ENCODE peak calls at places on chromosome 20, in four cellular contexts. O is WTC11, P is K562, J is GM12878. H is an unnamed sample.

GRCh38 chr20:18926972-18927371 is 113.4 kb downstream of the SCP2D1 start:
- DNase-seq in O (no peak), P (no peak), J (no peak), H (no peak)

GRCh38 chr20:12627485-12627884 is 381.3 kb upstream of the SPTLC3 start:
- DNase-seq in O (no peak), P (no peak), J (no peak), H (no peak)

GRCh38 chr20:61127311-61128044 is 124.6 kb upstream of the CDH4 start:
- DNase-seq in O (no peak), P (no peak), J (no peak), H (no peak)

GRCh38 chr20:19621072-19621471 is 137.0 kb upstream of the RIN2 start:
- DNase-seq in O (no peak), P (no peak), J (no peak), H (no peak)

GRCh38 chr20:63414720-63415417 is 53.7 kb upstream of the CHRNA4 start:
- DNase-seq in O (no peak), P (no peak), J (no peak), H (no peak)

GRCh38 chr20:54292186-54292585 is 84.3 kb downstream of the PFDN4 start:
- DNase-seq in O (no peak), P (no peak), J (no peak), H (no peak)

GRCh38 chr20:13800728-13801134 is 15.9 kb downstream of the NDUFAF5 start:
- DNase-seq in O (no peak), P (no peak), J (no peak), H (peak)

GRCh38 chr20:5315807-5316187 is 957 bp downstream of the PROKR2 start:
- DNase-seq in O (peak), P (no peak), J (no peak), H (no peak)

GRCh38 chr20:3543901-3544507 is 73.2 kb downstream of the ATRN start:
- DNase-seq in O (no peak), P (no peak), J (no peak), H (peak)

GRCh38 chr20:43463133-43463863 is 5.6 kb downstream of the SRSF6 start:
- DNase-seq in O (no peak), P (no peak), J (no peak), H (no peak)

GRCh38 chr20:60138263-60139127 is 180.3 kb downstream of the CDH26 start:
- DNase-seq in O (no peak), P (peak), J (no peak), H (no peak)

GRCh38 chr20:18197382-18198070 is 59.9 kb downstream of the KAT14 start:
- DNase-seq in O (no peak), P (no peak), J (no peak), H (no peak)

GRCh38 chr20:371755-372542 is 8.6 kb upstream of the TRIB3 start:
- DNase-seq in O (no peak), P (peak), J (no peak), H (peak)

GRCh38 chr20:23327617-23328333 is 22.8 kb upstream of the NXT1 start:
- DNase-seq in O (no peak), P (no peak), J (no peak), H (no peak)

GRCh38 chr20:32859961-32860360 is 1.2 kb downstream of the EFCAB8 start:
- DNase-seq in O (no peak), P (no peak), J (no peak), H (no peak)

GRCh38 chr20:5626603-5627002 is 123.6 kb upstream of the SHLD1 start:
- DNase-seq in O (no peak), P (no peak), J (no peak), H (no peak)

GRCh38 chr20:38810926-38811325 is 5.4 kb downstream of the PPP1R16B start:
- DNase-seq in O (no peak), P (no peak), J (no peak), H (no peak)

GRCh38 chr20:62063601-62063980 is 2.1 kb downstream of the TAF4 start:
- DNase-seq in O (no peak), P (no peak), J (no peak), H (no peak)

GRCh38 chr20:60056345-60057122 is 98.3 kb downstream of the CDH26 start:
- DNase-seq in O (no peak), P (no peak), J (no peak), H (no peak)

GRCh38 chr20:7841291-7841966 is 98.8 kb downstream of the HAO1 start:
- DNase-seq in O (no peak), P (no peak), J (no peak), H (no peak)

GRCh38 chr20:45406260-45407066 is 1.6 kb upstream of the DBNDD2 start:
- DNase-seq in O (peak), P (peak), J (no peak), H (no peak)

GRCh38 chr20:13684566-13685222 is 46.0 kb upstream of the TASP1 start:
- DNase-seq in O (no peak), P (no peak), J (peak), H (no peak)

GRCh38 chr20:2800590-2801458 is at the start of gene CPXM1:
- DNase-seq in O (peak), P (peak), J (no peak), H (peak)

GRCh38 chr20:37347891-37348642 is 2.1 kb downstream of the SRC start:
- DNase-seq in O (no peak), P (peak), J (no peak), H (no peak)

GRCh38 chr20:54556406-54556805 is 81.0 kb downstream of the DOK5 start:
- DNase-seq in O (no peak), P (no peak), J (no peak), H (no peak)

GRCh38 chr20:41185013-41185757 is 47.8 kb downstream of the PLCG1 start:
- DNase-seq in O (no peak), P (no peak), J (no peak), H (no peak)

GRCh38 chr20:57323034-57323433 is 6.6 kb upstream of the SPO11 start:
- DNase-seq in O (peak), P (no peak), J (no peak), H (no peak)

GRCh38 chr20:3704085-3704484 is 8.3 kb downstream of the SIGLEC1 start:
- DNase-seq in O (no peak), P (no peak), J (no peak), H (no peak)

GRCh38 chr20:9172908-9173307 is 104.0 kb downstream of the PLCB4 start:
- DNase-seq in O (no peak), P (no peak), J (no peak), H (no peak)

GRCh38 chr20:41437836-41438235 is 71.2 kb upstream of the EMILIN3 start:
- DNase-seq in O (no peak), P (no peak), J (no peak), H (no peak)

GRCh38 chr20:57632286-57632685 is 12.1 kb upstream of the ZBP1 start:
- DNase-seq in O (no peak), P (no peak), J (no peak), H (no peak)

GRCh38 chr20:43507150-43508080 is at the start of gene L3MBTL1:
- DNase-seq in O (peak), P (peak), J (no peak), H (peak)

GRCh38 chr20:58753929-58754551 is 61.4 kb downstream of the NPEPL1 start:
- DNase-seq in O (no peak), P (no peak), J (no peak), H (no peak)

GRCh38 chr20:44579313-44580090 is 2.9 kb upstream of the PKIG start:
- DNase-seq in O (no peak), P (no peak), J (no peak), H (no peak)

GRCh38 chr20:19741914-19742313 is 16.1 kb upstream of the RIN2 start:
- DNase-seq in O (no peak), P (no peak), J (no peak), H (no peak)

GRCh38 chr20:3663031-3663701 is at the start of gene GFRA4:
- DNase-seq in O (peak), P (peak), J (no peak), H (no peak)

GRCh38 chr20:61253640-61254511 is 1.8 kb downstream of the CDH4 start:
- DNase-seq in O (peak), P (no peak), J (no peak), H (no peak)

GRCh38 chr20:54139188-54139587 is 34.6 kb downstream of the CYP24A1 start:
- DNase-seq in O (no peak), P (no peak), J (no peak), H (no peak)

DNA sequence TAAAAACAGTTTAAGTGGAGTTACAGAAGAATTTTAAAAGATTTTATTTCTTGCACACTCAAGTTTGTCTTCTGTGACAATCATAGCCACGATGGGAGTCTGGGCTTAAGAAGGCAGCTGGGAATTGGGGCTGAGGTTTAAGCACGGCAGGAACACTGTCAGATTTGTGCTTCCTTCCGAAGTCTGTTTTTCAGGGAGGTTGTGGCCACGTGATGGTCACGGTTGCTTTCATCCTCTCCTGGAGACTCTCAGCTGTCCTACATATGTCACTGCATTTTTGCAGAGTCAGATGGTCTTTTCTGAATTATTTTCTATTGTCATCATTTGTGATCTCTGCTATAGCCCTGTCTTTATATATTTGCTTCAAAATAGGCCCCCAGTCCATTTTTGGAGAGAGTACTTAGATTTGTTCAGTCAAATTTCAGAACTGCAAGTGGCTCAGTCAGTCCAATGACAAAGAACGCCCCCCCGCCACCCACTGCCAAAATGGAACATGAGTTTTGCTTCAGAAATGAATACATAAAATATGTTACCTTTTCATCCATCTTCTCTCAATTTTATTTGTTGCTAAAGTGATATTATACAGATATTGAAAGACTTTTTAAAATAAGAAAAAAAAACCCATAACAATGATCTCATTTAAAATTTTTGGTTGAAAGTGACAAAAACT is 111.8 kb upstream of the ZFP64 start:
- DNase-seq in O (no peak), P (no peak), J (no peak), H (no peak)
- TF ChIP-seq CBFB in O (no peak), P (no peak), J (no peak), H (no peak)

GRCh38 chr20:35129647-35130069 is 17.5 kb downstream of the EDEM2 start:
- DNase-seq in O (no peak), P (no peak), J (no peak), H (peak)
- TF ChIP-seq CBFB in O (no peak), P (no peak), J (no peak), H (no peak)

GRCh38 chr20:11354841-11355240 is 562.9 kb upstream of the BTBD3 start:
- DNase-seq in O (no peak), P (no peak), J (no peak), H (no peak)
- TF ChIP-seq CBFB in O (no peak), P (no peak), J (no peak), H (no peak)

GRCh38 chr20:49399329-49399728 is 83.1 kb downstream of the KCNB1 start:
- DNase-seq in O (no peak), P (no peak), J (no peak), H (no peak)

GRCh38 chr20:49400410-49400809 is 82.1 kb downstream of the KCNB1 start:
- DNase-seq in O (no peak), P (no peak), J (no peak), H (no peak)

GRCh38 chr20:49398401-49399144 is 83.9 kb downstream of the KCNB1 start:
- DNase-seq in O (no peak), P (peak), J (no peak), H (no peak)

GRCh38 chr20:49403012-49403411 is 79.5 kb downstream of the KCNB1 start:
- DNase-seq in O (no peak), P (no peak), J (no peak), H (no peak)

GRCh38 chr20:49400904-49401303 is 81.6 kb downstream of the KCNB1 start:
- DNase-seq in O (no peak), P (no peak), J (no peak), H (no peak)
- TF ChIP-seq CBFB in O (no peak), P (no peak), J (no peak), H (no peak)

GRCh38 chr20:53133628-53134027 is 161.5 kb downstream of the TSHZ2 start:
- DNase-seq in O (no peak), P (no peak), J (no peak), H (no peak)

GRCh38 chr20:53129557-53129956 is 157.4 kb downstream of the TSHZ2 start:
- DNase-seq in O (no peak), P (no peak), J (no peak), H (no peak)

GRCh38 chr20:53133134-53133533 is 161.0 kb downstream of the TSHZ2 start:
- DNase-seq in O (no peak), P (no peak), J (no peak), H (no peak)

GRCh38 chr20:53128024-53128423 is 155.9 kb downstream of the TSHZ2 start:
- DNase-seq in O (no peak), P (no peak), J (no peak), H (no peak)

DNA sequence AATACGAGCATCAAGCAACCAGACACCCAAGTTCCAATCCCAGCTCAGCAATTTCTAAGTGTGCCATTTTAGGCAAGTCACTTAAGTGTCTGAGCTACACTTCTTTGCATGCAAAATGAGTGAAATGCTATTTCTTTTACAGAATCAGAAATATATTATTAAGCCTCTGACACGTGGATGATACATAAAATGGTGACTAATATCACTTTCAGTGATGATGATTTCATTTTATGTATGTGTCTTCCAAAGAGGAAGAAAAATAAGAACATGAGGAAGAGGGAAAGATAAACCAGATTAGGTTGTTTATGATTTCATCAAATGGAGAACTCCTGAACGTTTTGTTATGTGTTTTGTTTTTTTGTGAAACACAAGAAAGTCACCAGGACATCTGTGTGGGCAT is 158.7 kb downstream of the TSHZ2 start:
- DNase-seq in O (no peak), P (no peak), J (no peak), H (no peak)
- TF ChIP-seq CBFB in O (no peak), P (no peak), J (no peak), H (no peak)

GRCh38 chr20:35773154-35773751 is 1.4 kb downstream of the PHF20 start:
- DNase-seq in O (no peak), P (peak), J (peak), H (no peak)
- TF ChIP-seq CBFB in O (no peak), P (no peak), J (no peak), H (no peak)

GRCh38 chr20:24866742-24867141 is 82.3 kb upstream of the CST7 start:
- DNase-seq in O (no peak), P (no peak), J (no peak), H (no peak)

GRCh38 chr20:24868396-24868927 is 80.6 kb upstream of the CST7 start:
- DNase-seq in O (no peak), P (no peak), J (no peak), H (no peak)

GRCh38 chr20:24867556-24867955 is 81.5 kb upstream of the CST7 start:
- DNase-seq in O (no peak), P (no peak), J (no peak), H (no peak)

GRCh38 chr20:24863356-24863755 is 85.7 kb upstream of the CST7 start:
- DNase-seq in O (no peak), P (no peak), J (no peak), H (no peak)

DNA sequence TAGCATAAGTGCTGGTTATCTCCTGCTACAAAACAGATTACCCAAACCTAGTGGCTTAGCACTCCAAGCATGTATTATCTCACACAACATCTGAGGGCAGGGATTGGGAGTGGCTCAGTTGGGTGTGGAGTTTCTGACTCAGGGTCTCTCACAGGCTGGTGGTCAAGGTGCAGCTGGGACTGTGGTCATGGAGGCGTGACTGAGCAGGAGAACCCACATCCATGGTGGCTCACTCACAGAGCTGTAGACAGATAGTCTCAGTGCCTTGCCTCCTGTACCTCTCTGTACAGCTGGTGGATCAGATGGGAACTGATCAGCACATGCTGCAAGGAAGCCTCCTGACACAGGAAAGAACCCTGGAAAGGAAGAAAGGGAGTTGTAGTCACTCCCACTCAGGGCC is 83.1 kb upstream of the CST7 start:
- DNase-seq in O (no peak), P (no peak), J (no peak), H (no peak)
- TF ChIP-seq CBFB in O (no peak), P (no peak), J (no peak), H (no peak)

H was measured in HepG2.